ENCODE peak calls at places on chromosomes 7 and 10, in six cellular contexts. F is HCT116, C is suprapubic skin, G is HepG2, H is breast epithelium, R is stomach. T is an unnamed sample.

GRCh38 chr7:129376076-129376777 is 58.0 kb upstream of the STRIP2 start:
- DNase-seq in H (no peak), F (peak), G (peak), C (no peak), R (peak), T (no peak)

GRCh38 chr10:12771956-12772355 is 229.6 kb downstream of the CCDC3 start:
- DNase-seq in C (no peak), G (no peak), R (no peak), H (no peak), F (no peak), T (no peak)

GRCh38 chr10:120400601-120401000 is 56.4 kb upstream of the PLPP4 start:
- DNase-seq in C (no peak), R (no peak), H (no peak), F (no peak), G (no peak), T (no peak)

GRCh38 chr7:83934118-83934734 is 260.4 kb downstream of the SEMA3A start:
- DNase-seq in C (no peak), H (no peak), F (no peak), R (no peak), G (no peak), T (no peak)

GRCh38 chr10:105875050-105875449 is 1234.0 kb downstream of the SORCS3 start:
- DNase-seq in G (no peak), H (no peak), C (no peak), R (no peak), F (no peak), T (no peak)

GRCh38 chr7:134469622-134470021 is 10.7 kb upstream of the AKR1B1 start:
- DNase-seq in R (peak), G (peak), F (no peak), H (no peak), C (no peak), T (no peak)

GRCh38 chr7:1188720-1189294 is 28.8 kb upstream of the ZFAND2A start:
- DNase-seq in F (no peak), H (no peak), R (no peak), G (no peak), C (no peak), T (no peak)

GRCh38 chr7:41054960-41055700 is 647.8 kb downstream of the INHBA start:
- DNase-seq in C (no peak), H (no peak), G (no peak), R (no peak), F (no peak), T (no peak)

GRCh38 chr10:97407211-97407951 is 6.2 kb upstream of the RRP12 start:
- DNase-seq in H (peak), F (peak), C (no peak), G (peak), R (peak), T (no peak)

GRCh38 chr10:62732841-62733653 is 71.5 kb upstream of the ADO start:
- DNase-seq in F (peak), C (no peak), R (no peak), G (no peak), H (no peak), T (no peak)

GRCh38 chr7:151330656-151331055 is 11.0 kb upstream of the NUB1 start:
- DNase-seq in F (no peak), G (no peak), R (no peak), H (no peak), C (no peak), T (no peak)

GRCh38 chr10:114404171-114405010 is at the start of gene AFAP1L2:
- DNase-seq in R (peak), H (no peak), C (no peak), G (no peak), F (no peak), T (no peak)

GRCh38 chr10:78672898-78673297 is 395.9 kb upstream of the ZMIZ1 start:
- DNase-seq in H (no peak), C (no peak), F (no peak), G (no peak), R (no peak), T (peak)

GRCh38 chr7:105306160-105306784 is 82.4 kb downstream of the SRPK2 start:
- DNase-seq in H (no peak), G (no peak), C (no peak), F (no peak), R (no peak), T (no peak)

GRCh38 chr10:130046591-130046990 is 64.0 kb downstream of the C10orf143 start:
- DNase-seq in C (no peak), R (no peak), G (no peak), H (no peak), F (no peak), T (no peak)

GRCh38 chr7:117875566-117875965 is 2.3 kb upstream of the CTTNBP2 start:
- DNase-seq in G (no peak), R (no peak), C (no peak), H (no peak), F (peak), T (no peak)

GRCh38 chr7:101163281-101164070 is 1.9 kb downstream of the VGF start:
- DNase-seq in C (no peak), G (no peak), F (peak), H (no peak), R (no peak), T (no peak)

GRCh38 chr7:74683799-74684198 is 26.3 kb downstream of the GTF2I start:
- DNase-seq in H (no peak), F (no peak), C (no peak), R (no peak), G (no peak), T (no peak)

GRCh38 chr10:45594276-45595157 is 78.1 kb downstream of the ZFAND4 start:
- DNase-seq in H (peak), G (peak), R (peak), C (peak), F (peak), T (peak)
- TF ChIP-seq POLR2AphosphoS5 in H (peak), G (peak), R (peak), C (peak), F (peak), T (peak)

GRCh38 chr10:58282615-58283014 is 13.7 kb downstream of the CISD1 start:
- DNase-seq in H (no peak), R (no peak), C (no peak), F (no peak), G (no peak), T (no peak)
- TF ChIP-seq POLR2AphosphoS5 in H (no peak), R (no peak), C (no peak), F (no peak), G (no peak), T (no peak)

GRCh38 chr10:13787015-13787421 is 200.3 kb downstream of the PRPF18 start:
- DNase-seq in F (no peak), C (no peak), G (no peak), H (no peak), R (no peak), T (no peak)
- TF ChIP-seq POLR2AphosphoS5 in F (no peak), C (no peak), G (no peak), H (no peak), R (no peak), T (no peak)

DNA sequence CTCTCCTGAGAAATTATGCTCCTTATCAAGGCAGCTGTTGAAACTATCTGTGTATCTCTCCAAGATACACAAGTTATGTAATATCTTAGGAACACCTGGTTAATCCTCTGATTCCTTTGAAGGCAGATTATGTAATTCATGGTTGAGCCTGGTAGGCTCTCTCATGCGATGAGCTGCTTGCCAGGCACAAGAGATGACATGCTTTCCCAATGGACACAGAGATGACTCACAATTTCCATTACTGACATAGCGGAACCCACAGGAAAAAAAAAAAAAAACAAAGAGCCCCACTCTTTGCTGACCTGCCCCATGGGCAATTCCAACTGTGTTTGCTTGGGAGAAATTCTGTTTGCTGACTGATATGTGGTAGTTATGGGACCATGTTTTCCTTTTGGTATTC is 736.4 kb upstream of the PHF14 start:
- DNase-seq in H (no peak), F (peak), C (no peak), R (no peak), G (peak), T (no peak)
- TF ChIP-seq POLR2AphosphoS5 in H (no peak), F (no peak), C (no peak), R (no peak), G (no peak), T (no peak)

GRCh38 chr10:22750131-22750530 is 35.8 kb upstream of the PIP4K2A start:
- DNase-seq in H (no peak), G (no peak), R (no peak), F (no peak), C (no peak), T (no peak)
- TF ChIP-seq POLR2AphosphoS5 in H (no peak), G (no peak), R (no peak), F (no peak), C (no peak), T (no peak)

GRCh38 chr7:27804139-27804538 is 64.2 kb downstream of the TAX1BP1 start:
- DNase-seq in G (peak), R (no peak), F (no peak), H (no peak), C (no peak), T (no peak)
- TF ChIP-seq POLR2AphosphoS5 in G (no peak), R (no peak), F (no peak), H (no peak), C (no peak), T (no peak)

DNA sequence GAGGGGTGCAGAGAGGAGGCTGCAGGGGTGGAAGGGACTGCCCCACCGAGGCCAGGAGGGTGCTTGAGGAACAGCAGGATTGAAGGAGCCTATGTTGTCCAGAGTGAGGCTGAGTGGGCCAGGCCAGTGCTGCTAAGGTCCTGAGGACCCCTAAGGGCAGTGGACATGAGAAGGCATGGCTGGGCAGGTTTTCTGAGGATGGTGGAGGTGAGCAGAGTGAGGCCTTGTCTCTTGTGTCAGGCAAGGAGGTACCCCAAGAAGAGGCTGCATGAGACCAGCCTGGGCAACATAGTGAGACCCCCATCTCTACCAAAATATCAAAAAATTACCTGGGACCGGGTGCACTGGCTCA is 5.2 kb downstream of the SH2B2 start:
- DNase-seq in R (no peak), H (no peak), C (no peak), F (no peak), G (no peak), T (no peak)
- TF ChIP-seq POLR2AphosphoS5 in R (no peak), H (no peak), C (no peak), F (no peak), G (no peak), T (no peak)

GRCh38 chr10:32346134-32346550 is 816 bp downstream of the EPC1 start:
- DNase-seq in H (peak), R (peak), G (peak), C (peak), F (peak), T (peak)
- TF ChIP-seq POLR2AphosphoS5 in H (peak), R (peak), G (peak), C (peak), F (peak), T (peak)

DNA sequence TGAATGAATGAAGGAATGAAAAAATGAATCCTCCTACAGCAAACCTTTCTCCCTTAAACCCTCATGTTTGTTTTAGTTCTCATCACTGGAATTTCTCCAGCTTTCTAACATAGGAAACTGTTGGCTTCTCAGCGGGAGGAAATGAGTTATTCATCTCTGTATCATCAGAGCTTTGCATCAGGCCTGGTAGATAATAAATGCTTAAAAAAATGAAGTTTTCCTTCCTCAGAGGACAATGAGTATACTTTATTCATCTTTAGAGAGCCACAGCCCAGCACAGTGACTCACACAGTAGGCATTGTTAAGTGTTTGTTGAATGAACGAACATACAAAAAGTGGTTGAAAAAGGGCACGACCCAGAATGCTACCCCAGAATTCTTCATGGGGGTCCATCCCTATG is 62.6 kb downstream of the COL13A1 start:
- DNase-seq in H (no peak), R (no peak), C (no peak), F (peak), G (no peak), T (no peak)
- TF ChIP-seq POLR2AphosphoS5 in H (no peak), R (no peak), C (no peak), F (no peak), G (no peak), T (no peak)

GRCh38 chr7:99418260-99418659 is 9.5 kb downstream of the BUD31 start:
- DNase-seq in F (no peak), R (no peak), G (no peak), H (no peak), C (no peak), T (no peak)

GRCh38 chr7:99422625-99423024 is 13.9 kb downstream of the BUD31 start:
- DNase-seq in H (no peak), G (no peak), C (no peak), R (no peak), F (no peak), T (no peak)

GRCh38 chr7:99422091-99422624 is 13.4 kb downstream of the BUD31 start:
- DNase-seq in H (no peak), G (no peak), F (no peak), R (no peak), C (no peak), T (no peak)

GRCh38 chr7:99420213-99420612 is 11.4 kb downstream of the BUD31 start:
- DNase-seq in R (no peak), C (no peak), G (no peak), H (no peak), F (no peak), T (no peak)

GRCh38 chr7:99419323-99420021 is 10.7 kb downstream of the BUD31 start:
- DNase-seq in H (no peak), G (no peak), C (no peak), R (no peak), F (no peak), T (no peak)
- TF ChIP-seq POLR2AphosphoS5 in H (no peak), G (no peak), C (no peak), R (no peak), F (no peak), T (no peak)